ENCODE peak calls at places on chromosomes 6 and 20, in six cellular contexts. One of them, this sample, is unnamed.

GRCh38 chr6:13733178-13733851 is 21.7 kb upstream of the RANBP9 start:
- DNase-seq in PC-9: no peak
- DNase-seq in activated CD8-positive, alpha-beta T cell treated with anti-CD3 and anti-CD28 coated beads for 36 hours: no peak
- DNase-seq in AG09319: peak
- DNase-seq in IMR-90: peak
- DNase-seq in breast epithelium: peak
- DNase-seq in this sample: no peak

GRCh38 chr20:4714818-4715217 is 6.9 kb upstream of the PRND start:
- DNase-seq in PC-9: no peak
- DNase-seq in activated CD8-positive, alpha-beta T cell treated with anti-CD3 and anti-CD28 coated beads for 36 hours: no peak
- DNase-seq in AG09319: no peak
- DNase-seq in IMR-90: no peak
- DNase-seq in breast epithelium: peak
- DNase-seq in this sample: no peak

GRCh38 chr20:1477896-1478490 is 11.3 kb upstream of the NSFL1C start:
- DNase-seq in PC-9: peak
- DNase-seq in activated CD8-positive, alpha-beta T cell treated with anti-CD3 and anti-CD28 coated beads for 36 hours: no peak
- DNase-seq in AG09319: no peak
- DNase-seq in IMR-90: no peak
- DNase-seq in breast epithelium: no peak
- DNase-seq in this sample: no peak

GRCh38 chr20:46121531-46121930 is 3.4 kb downstream of the CD40 start:
- DNase-seq in PC-9: no peak
- DNase-seq in activated CD8-positive, alpha-beta T cell treated with anti-CD3 and anti-CD28 coated beads for 36 hours: no peak
- DNase-seq in AG09319: no peak
- DNase-seq in IMR-90: no peak
- DNase-seq in breast epithelium: no peak
- DNase-seq in this sample: no peak

GRCh38 chr6:33709605-33710295 is 1.8 kb downstream of the UQCC2 start:
- DNase-seq in PC-9: no peak
- DNase-seq in activated CD8-positive, alpha-beta T cell treated with anti-CD3 and anti-CD28 coated beads for 36 hours: no peak
- DNase-seq in AG09319: no peak
- DNase-seq in IMR-90: no peak
- DNase-seq in breast epithelium: no peak
- DNase-seq in this sample: no peak

GRCh38 chr20:46088409-46089075 is 1.2 kb downstream of the NCOA5 start:
- DNase-seq in PC-9: peak
- DNase-seq in activated CD8-positive, alpha-beta T cell treated with anti-CD3 and anti-CD28 coated beads for 36 hours: peak
- DNase-seq in AG09319: no peak
- DNase-seq in IMR-90: peak
- DNase-seq in breast epithelium: no peak
- DNase-seq in this sample: no peak

GRCh38 chr6:18070486-18070885 is 52.0 kb downstream of the NHLRC1 start:
- DNase-seq in PC-9: no peak
- DNase-seq in activated CD8-positive, alpha-beta T cell treated with anti-CD3 and anti-CD28 coated beads for 36 hours: no peak
- DNase-seq in AG09319: no peak
- DNase-seq in IMR-90: no peak
- DNase-seq in breast epithelium: no peak
- DNase-seq in this sample: no peak

GRCh38 chr6:55913213-55914195 is 38.1 kb upstream of the BMP5 start:
- DNase-seq in PC-9: no peak
- DNase-seq in activated CD8-positive, alpha-beta T cell treated with anti-CD3 and anti-CD28 coated beads for 36 hours: no peak
- DNase-seq in AG09319: no peak
- DNase-seq in IMR-90: peak
- DNase-seq in breast epithelium: no peak
- DNase-seq in this sample: no peak

GRCh38 chr20:25216199-25216945 is 20.9 kb downstream of the ENTPD6 start:
- DNase-seq in PC-9: no peak
- DNase-seq in activated CD8-positive, alpha-beta T cell treated with anti-CD3 and anti-CD28 coated beads for 36 hours: no peak
- DNase-seq in AG09319: no peak
- DNase-seq in IMR-90: no peak
- DNase-seq in breast epithelium: no peak
- DNase-seq in this sample: no peak

GRCh38 chr6:43290905-43291355 is 7.1 kb upstream of the SLC22A7 start:
- DNase-seq in PC-9: no peak
- DNase-seq in activated CD8-positive, alpha-beta T cell treated with anti-CD3 and anti-CD28 coated beads for 36 hours: no peak
- DNase-seq in AG09319: no peak
- DNase-seq in IMR-90: no peak
- DNase-seq in breast epithelium: no peak
- DNase-seq in this sample: no peak

GRCh38 chr6:41927253-41927652 is 6.0 kb downstream of the BYSL start:
- DNase-seq in PC-9: no peak
- DNase-seq in activated CD8-positive, alpha-beta T cell treated with anti-CD3 and anti-CD28 coated beads for 36 hours: no peak
- DNase-seq in AG09319: no peak
- DNase-seq in IMR-90: no peak
- DNase-seq in breast epithelium: no peak
- DNase-seq in this sample: no peak

GRCh38 chr6:36659271-36659670 is 19.2 kb upstream of the CDKN1A start:
- DNase-seq in PC-9: no peak
- DNase-seq in activated CD8-positive, alpha-beta T cell treated with anti-CD3 and anti-CD28 coated beads for 36 hours: no peak
- DNase-seq in AG09319: peak
- DNase-seq in IMR-90: peak
- DNase-seq in breast epithelium: no peak
- DNase-seq in this sample: no peak

GRCh38 chr6:83270971-83271714 is 78.0 kb downstream of the RWDD2A start:
- DNase-seq in PC-9: peak
- DNase-seq in activated CD8-positive, alpha-beta T cell treated with anti-CD3 and anti-CD28 coated beads for 36 hours: no peak
- DNase-seq in AG09319: no peak
- DNase-seq in IMR-90: peak
- DNase-seq in breast epithelium: no peak
- DNase-seq in this sample: no peak

GRCh38 chr6:14625173-14625895 is 507.8 kb downstream of the CD83 start:
- DNase-seq in PC-9: no peak
- DNase-seq in activated CD8-positive, alpha-beta T cell treated with anti-CD3 and anti-CD28 coated beads for 36 hours: no peak
- DNase-seq in AG09319: no peak
- DNase-seq in IMR-90: no peak
- DNase-seq in breast epithelium: no peak
- DNase-seq in this sample: no peak

GRCh38 chr20:63622096-63622495 is 4.8 kb downstream of the GMEB2 start:
- DNase-seq in PC-9: no peak
- DNase-seq in activated CD8-positive, alpha-beta T cell treated with anti-CD3 and anti-CD28 coated beads for 36 hours: no peak
- DNase-seq in AG09319: no peak
- DNase-seq in IMR-90: no peak
- DNase-seq in breast epithelium: no peak
- DNase-seq in this sample: no peak

GRCh38 chr6:170091000-170091638 is 199.8 kb downstream of the DLL1 start:
- DNase-seq in PC-9: no peak
- DNase-seq in activated CD8-positive, alpha-beta T cell treated with anti-CD3 and anti-CD28 coated beads for 36 hours: no peak
- DNase-seq in AG09319: no peak
- DNase-seq in IMR-90: no peak
- DNase-seq in breast epithelium: no peak
- DNase-seq in this sample: no peak

DNA sequence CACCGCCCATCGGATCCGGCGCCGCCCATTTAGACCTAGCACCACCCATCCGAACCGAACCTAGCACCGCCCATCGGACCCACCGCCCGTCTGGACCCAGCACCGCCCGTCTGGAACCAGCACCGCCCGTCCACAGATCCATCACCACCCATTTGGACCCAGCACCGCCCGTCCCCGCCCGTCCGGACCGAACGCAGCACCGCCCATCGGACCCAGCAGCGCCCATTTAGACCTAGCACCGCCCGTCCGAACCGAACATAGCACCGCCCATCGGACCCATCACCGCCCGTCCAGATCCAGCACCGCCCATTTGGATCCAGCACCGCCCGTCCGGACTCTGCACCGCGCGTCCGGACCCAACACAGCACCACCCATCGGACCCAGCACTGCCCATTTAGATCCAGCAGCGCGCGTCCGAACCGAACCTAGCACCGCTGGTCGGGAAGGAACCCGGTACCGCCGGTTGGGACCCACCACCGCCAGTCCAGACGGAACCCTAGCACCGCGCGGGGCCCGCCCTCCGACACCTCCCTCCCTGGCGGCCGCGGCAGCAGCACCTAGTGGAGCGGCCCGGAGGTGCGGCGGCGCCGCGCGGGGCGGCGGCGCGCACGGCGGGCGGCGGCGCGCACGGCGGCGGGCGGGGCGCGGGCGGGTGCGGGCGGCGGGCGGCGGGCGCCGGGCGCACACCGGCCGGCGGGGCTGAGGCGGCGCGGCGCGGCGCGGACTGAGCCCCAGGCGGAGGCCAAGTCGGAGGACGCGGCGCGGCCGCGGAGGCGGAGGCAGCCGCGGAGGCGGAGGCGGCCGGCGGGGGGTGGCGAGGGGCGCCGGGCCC is at the start of gene AFDN:
- DNase-seq in PC-9: no peak
- DNase-seq in activated CD8-positive, alpha-beta T cell treated with anti-CD3 and anti-CD28 coated beads for 36 hours: peak
- DNase-seq in AG09319: no peak
- DNase-seq in IMR-90: peak
- DNase-seq in breast epithelium: peak
- DNase-seq in this sample: peak
- TF ChIP-seq CTCF in PC-9: peak
- TF ChIP-seq CTCF in activated CD8-positive, alpha-beta T cell treated with anti-CD3 and anti-CD28 coated beads for 36 hours: peak
- TF ChIP-seq CTCF in AG09319: peak
- TF ChIP-seq CTCF in IMR-90: peak
- TF ChIP-seq CTCF in breast epithelium: peak
- TF ChIP-seq CTCF in this sample: peak

GRCh38 chr6:168232989-168233874 is 86.3 kb downstream of the DACT2 start:
- DNase-seq in PC-9: no peak
- DNase-seq in activated CD8-positive, alpha-beta T cell treated with anti-CD3 and anti-CD28 coated beads for 36 hours: no peak
- DNase-seq in AG09319: no peak
- DNase-seq in IMR-90: no peak
- DNase-seq in breast epithelium: no peak
- DNase-seq in this sample: no peak
- TF ChIP-seq CTCF in PC-9: no peak
- TF ChIP-seq CTCF in activated CD8-positive, alpha-beta T cell treated with anti-CD3 and anti-CD28 coated beads for 36 hours: no peak
- TF ChIP-seq CTCF in AG09319: no peak
- TF ChIP-seq CTCF in IMR-90: no peak
- TF ChIP-seq CTCF in breast epithelium: no peak
- TF ChIP-seq CTCF in this sample: no peak

GRCh38 chr20:10536531-10536930 is 101.4 kb downstream of the SLX4IP start:
- DNase-seq in PC-9: peak
- DNase-seq in activated CD8-positive, alpha-beta T cell treated with anti-CD3 and anti-CD28 coated beads for 36 hours: peak
- DNase-seq in AG09319: peak
- DNase-seq in IMR-90: peak
- DNase-seq in breast epithelium: peak
- DNase-seq in this sample: no peak
- TF ChIP-seq CTCF in PC-9: peak
- TF ChIP-seq CTCF in activated CD8-positive, alpha-beta T cell treated with anti-CD3 and anti-CD28 coated beads for 36 hours: peak
- TF ChIP-seq CTCF in AG09319: peak
- TF ChIP-seq CTCF in IMR-90: peak
- TF ChIP-seq CTCF in breast epithelium: peak
- TF ChIP-seq CTCF in this sample: peak

DNA sequence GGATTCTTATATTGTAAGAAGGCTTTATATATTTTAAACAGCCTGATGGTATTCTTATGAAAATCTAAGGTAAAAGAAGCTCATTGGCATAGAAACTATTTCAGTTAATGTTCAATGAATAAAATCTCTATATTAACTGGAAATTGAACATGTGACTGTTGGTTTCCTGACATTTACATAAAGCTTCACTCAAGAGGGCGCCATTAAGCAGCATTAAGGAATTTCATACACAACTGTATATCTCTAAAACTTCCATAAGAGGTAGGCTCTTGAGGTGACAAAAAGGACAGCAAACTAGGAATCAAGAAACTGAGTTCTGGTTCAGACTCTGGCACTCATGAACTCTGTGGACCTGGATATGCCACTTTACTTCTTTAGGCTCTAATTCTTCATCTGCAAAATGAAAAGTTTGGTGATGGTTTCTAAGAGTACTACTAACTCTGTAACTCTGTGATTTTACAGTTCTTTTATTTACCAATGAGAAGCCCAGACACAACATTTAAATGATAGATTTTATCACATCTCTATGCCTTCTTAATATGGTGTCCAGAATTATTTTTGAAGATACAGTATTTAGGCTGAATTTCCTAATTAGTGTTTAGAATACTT is 147.5 kb downstream of the FLRT3 start:
- DNase-seq in PC-9: no peak
- DNase-seq in activated CD8-positive, alpha-beta T cell treated with anti-CD3 and anti-CD28 coated beads for 36 hours: no peak
- DNase-seq in AG09319: peak
- DNase-seq in IMR-90: peak
- DNase-seq in breast epithelium: no peak
- DNase-seq in this sample: no peak
- TF ChIP-seq CTCF in PC-9: peak
- TF ChIP-seq CTCF in activated CD8-positive, alpha-beta T cell treated with anti-CD3 and anti-CD28 coated beads for 36 hours: no peak
- TF ChIP-seq CTCF in AG09319: peak
- TF ChIP-seq CTCF in IMR-90: peak
- TF ChIP-seq CTCF in breast epithelium: no peak
- TF ChIP-seq CTCF in this sample: no peak

This sample was measured in endothelial cell.